ENCODE peak calls at places on chromosomes 12 and 14, in seven cellular contexts. G is ovary, O is EL, C is skeletal muscle cell, D is HFFc6, B is T-cell, J is endothelial cell of umbilical vein. Y is an unnamed sample.

GRCh38 chr12:53152390-53152789 is 28.1 kb upstream of the ZNF740 start:
- DNase-seq in G (no peak), O (no peak), C (no peak), D (no peak), B (no peak), J (no peak), Y (no peak)

GRCh38 chr12:100187857-100188519 is 12.6 kb upstream of the ACTR6 start:
- DNase-seq in G (no peak), O (no peak), C (no peak), D (no peak), B (no peak), J (no peak), Y (no peak)

GRCh38 chr12:56224954-56225353 is 812 bp downstream of the NABP2 start:
- DNase-seq in G (no peak), O (no peak), C (no peak), D (no peak), B (no peak), J (no peak), Y (no peak)

GRCh38 chr12:69136931-69137613 is 102.3 kb upstream of the CPSF6 start:
- DNase-seq in G (no peak), O (no peak), C (no peak), D (no peak), B (no peak), J (no peak), Y (no peak)

GRCh38 chr12:26116829-26117228 is 8.0 kb downstream of the BHLHE41 start:
- DNase-seq in G (no peak), O (no peak), C (no peak), D (no peak), B (no peak), J (no peak), Y (no peak)

GRCh38 chr14:55739967-55740707 is 160.1 kb downstream of the KTN1 start:
- DNase-seq in G (no peak), O (no peak), C (no peak), D (no peak), B (no peak), J (no peak), Y (no peak)

GRCh38 chr14:41548666-41549065 is 58.0 kb upstream of the LRFN5 start:
- DNase-seq in G (no peak), O (no peak), C (peak), D (no peak), B (no peak), J (no peak), Y (no peak)

GRCh38 chr12:55728932-55729591 is at the start of gene CD63:
- DNase-seq in G (peak), O (peak), C (peak), D (peak), B (no peak), J (peak), Y (peak)

GRCh38 chr12:2493086-2493485 is 301.7 kb upstream of the FKBP4 start:
- DNase-seq in G (no peak), O (no peak), C (no peak), D (no peak), B (no peak), J (no peak), Y (no peak)

GRCh38 chr14:89498836-89499235 is 81.8 kb upstream of the FOXN3 start:
- DNase-seq in G (no peak), O (no peak), C (no peak), D (no peak), B (no peak), J (no peak), Y (no peak)

GRCh38 chr12:116354534-116354933 is 77.0 kb upstream of the MED13L start:
- DNase-seq in G (no peak), O (no peak), C (no peak), D (no peak), B (no peak), J (no peak), Y (no peak)

GRCh38 chr12:54047160-54047963 is 6.3 kb upstream of the HOXC4 start:
- DNase-seq in G (peak), O (no peak), C (no peak), D (no peak), B (no peak), J (no peak), Y (no peak)

GRCh38 chr12:1633459-1633858 is 4.4 kb downstream of the WNT5B start:
- DNase-seq in G (no peak), O (no peak), C (no peak), D (no peak), B (no peak), J (no peak), Y (no peak)

GRCh38 chr12:62703011-62703380 is 232.0 kb downstream of the PPM1H start:
- DNase-seq in G (no peak), O (no peak), C (no peak), D (peak), B (no peak), J (peak), Y (peak)

Y was measured in LHCN-M2.